ENCODE peak calls at places on chromosomes 13 and 19, in eight cellular contexts. H is heart right ventricle, B is AG09319, F is MM.1S, A is nephron progenitor cell, E is transverse colon, V is upper lobe of left lung, C is A549. D is an unnamed sample.

GRCh38 chr19:17479325-17479791 is 9.0 kb downstream of the SLC27A1 start:
- DNase-seq in H (no peak), E (no peak), B (no peak), V (no peak), F (no peak), C (no peak), A (no peak), D (no peak)

GRCh38 chr19:35851213-35852028 is 883 bp downstream of the NPHS1 start:
- DNase-seq in V (no peak), C (no peak), A (peak), H (no peak), B (no peak), F (no peak), E (no peak), D (no peak)

GRCh38 chr13:25738342-25738771 is 313.5 kb downstream of the SHISA2 start:
- DNase-seq in E (no peak), C (no peak), A (no peak), B (no peak), F (no peak), H (no peak), V (no peak), D (peak)

GRCh38 chr19:40693150-40693788 is 2.8 kb upstream of the NUMBL start:
- DNase-seq in F (no peak), V (no peak), A (no peak), H (no peak), E (no peak), C (no peak), B (no peak), D (no peak)

GRCh38 chr19:18456279-18456678 is 18.3 kb upstream of the ISYNA1 start:
- DNase-seq in A (no peak), V (no peak), H (no peak), F (no peak), C (no peak), E (no peak), B (no peak), D (no peak)

GRCh38 chr19:2451138-2451537 is 5.6 kb downstream of the LMNB2 start:
- DNase-seq in F (no peak), A (no peak), H (no peak), V (no peak), E (no peak), B (no peak), C (no peak), D (no peak)

GRCh38 chr13:37505531-37505930 is 93.0 kb downstream of the POSTN start:
- DNase-seq in V (no peak), H (no peak), C (no peak), F (no peak), E (no peak), B (no peak), A (no peak), D (no peak)

GRCh38 chr13:92103673-92104296 is 705.4 kb downstream of the GPC5 start:
- DNase-seq in E (no peak), C (no peak), F (no peak), V (no peak), H (no peak), B (no peak), A (peak), D (no peak)

GRCh38 chr13:83297591-83298305 is 584.5 kb downstream of the SLITRK1 start:
- DNase-seq in H (no peak), V (no peak), C (no peak), A (no peak), F (no peak), E (no peak), B (no peak), D (no peak)

GRCh38 chr13:58059624-58060023 is 428.1 kb downstream of the PCDH17 start:
- DNase-seq in V (no peak), H (no peak), B (no peak), C (no peak), E (no peak), A (no peak), F (no peak), D (no peak)

GRCh38 chr19:49271080-49271753 is 53.8 kb downstream of the SLC6A16 start:
- DNase-seq in F (no peak), C (no peak), V (no peak), B (no peak), A (no peak), H (no peak), E (no peak), D (no peak)

GRCh38 chr19:10615429-10616023 is 9.8 kb upstream of the SLC44A2 start:
- DNase-seq in H (no peak), V (no peak), C (no peak), A (no peak), F (no peak), B (no peak), E (no peak), D (no peak)

GRCh38 chr13:100588350-100589177 is at the start of gene GGACT:
- DNase-seq in C (peak), H (peak), V (peak), B (peak), F (peak), A (peak), E (peak), D (no peak)

GRCh38 chr13:93776936-93777335 is 550.3 kb downstream of the GPC6 start:
- DNase-seq in A (no peak), B (peak), V (no peak), C (no peak), F (no peak), E (no peak), H (no peak), D (no peak)

GRCh38 chr19:5870986-5871394 is 650 bp upstream of the FUT5 start:
- DNase-seq in V (no peak), E (no peak), H (no peak), B (no peak), A (no peak), C (no peak), F (no peak), D (no peak)

GRCh38 chr19:55913643-55914268 is 18.4 kb downstream of the NLRP13 start:
- DNase-seq in B (no peak), C (no peak), F (no peak), A (no peak), E (no peak), V (no peak), H (no peak), D (no peak)
- TF ChIP-seq CTCF in B (no peak), C (no peak), F (peak), A (no peak), E (peak), V (no peak), H (no peak), D (no peak)

GRCh38 chr13:36088001-36088400 is 43.2 kb downstream of the DCLK1 start:
- DNase-seq in V (no peak), H (no peak), E (no peak), F (no peak), B (no peak), A (no peak), C (no peak), D (peak)

GRCh38 chr13:36089130-36089529 is 42.1 kb downstream of the DCLK1 start:
- DNase-seq in F (no peak), V (no peak), C (no peak), B (no peak), A (no peak), H (no peak), E (no peak), D (no peak)

GRCh38 chr13:36084131-36084530 is 47.1 kb downstream of the DCLK1 start:
- DNase-seq in V (no peak), C (no peak), A (no peak), B (no peak), F (no peak), H (no peak), E (no peak), D (no peak)

GRCh38 chr13:36088463-36088862 is 42.7 kb downstream of the DCLK1 start:
- DNase-seq in V (no peak), F (no peak), B (no peak), E (no peak), H (no peak), C (no peak), A (no peak), D (no peak)

DNA sequence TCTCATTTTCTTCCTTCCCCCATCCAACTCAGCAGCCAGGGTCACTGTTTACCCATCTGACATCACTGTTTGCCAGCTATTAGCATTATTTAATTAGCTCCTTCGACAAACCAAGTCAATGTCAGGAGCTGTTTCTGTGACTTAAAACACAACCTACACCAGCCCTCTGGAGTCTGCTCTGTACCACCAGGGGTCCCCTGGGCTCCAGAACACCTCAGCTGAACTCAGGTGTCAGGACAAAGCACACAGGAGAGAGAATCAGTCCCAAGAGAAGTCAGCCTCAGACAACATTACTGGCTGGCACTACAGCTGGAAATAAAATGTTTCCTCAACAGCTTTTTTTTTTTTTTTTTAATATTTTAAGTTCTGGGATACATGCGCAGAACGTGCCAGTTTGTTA is 45.1 kb downstream of the DCLK1 start:
- DNase-seq in C (no peak), E (no peak), A (no peak), F (no peak), V (no peak), B (no peak), H (no peak), D (no peak)
- TF ChIP-seq CTCF in C (no peak), E (no peak), A (no peak), F (no peak), V (no peak), B (no peak), H (no peak), D (peak)

GRCh38 chr13:75222031-75222430 is 259.9 kb downstream of the TBC1D4 start:
- DNase-seq in H (no peak), F (no peak), B (no peak), C (no peak), A (no peak), E (no peak), V (no peak), D (no peak)

GRCh38 chr13:75223981-75224742 is 257.8 kb downstream of the TBC1D4 start:
- DNase-seq in A (no peak), F (no peak), B (no peak), C (no peak), V (no peak), E (no peak), H (no peak), D (no peak)

GRCh38 chr13:75220238-75220542 is 261.8 kb downstream of the TBC1D4 start:
- DNase-seq in H (no peak), A (peak), F (no peak), C (no peak), E (no peak), B (no peak), V (no peak), D (no peak)

GRCh38 chr13:75217949-75218348 is 264.0 kb downstream of the TBC1D4 start:
- DNase-seq in F (peak), B (peak), C (no peak), V (no peak), H (no peak), E (no peak), A (no peak), D (peak)

GRCh38 chr13:75219479-75220237 is 262.3 kb downstream of the TBC1D4 start:
- DNase-seq in H (peak), C (peak), E (peak), V (peak), F (peak), A (peak), B (peak), D (no peak)
- TF ChIP-seq CTCF in H (peak), C (peak), E (peak), V (peak), F (peak), A (peak), B (peak), D (peak)

GRCh38 chr13:99507054-99507453 is 5.8 kb downstream of the TM9SF2 start:
- DNase-seq in E (no peak), H (no peak), B (no peak), C (no peak), A (no peak), V (no peak), F (no peak), D (no peak)

GRCh38 chr13:99506632-99507031 is 5.4 kb downstream of the TM9SF2 start:
- DNase-seq in B (no peak), H (no peak), A (no peak), C (no peak), E (no peak), V (peak), F (no peak), D (no peak)

GRCh38 chr13:99501952-99502310 is 659 bp downstream of the TM9SF2 start:
- DNase-seq in H (no peak), V (peak), E (peak), F (no peak), B (no peak), C (peak), A (peak), D (no peak)

GRCh38 chr13:99509477-99509876 is 8.2 kb downstream of the TM9SF2 start:
- DNase-seq in F (no peak), B (no peak), A (no peak), C (no peak), H (no peak), E (no peak), V (no peak), D (no peak)

DNA sequence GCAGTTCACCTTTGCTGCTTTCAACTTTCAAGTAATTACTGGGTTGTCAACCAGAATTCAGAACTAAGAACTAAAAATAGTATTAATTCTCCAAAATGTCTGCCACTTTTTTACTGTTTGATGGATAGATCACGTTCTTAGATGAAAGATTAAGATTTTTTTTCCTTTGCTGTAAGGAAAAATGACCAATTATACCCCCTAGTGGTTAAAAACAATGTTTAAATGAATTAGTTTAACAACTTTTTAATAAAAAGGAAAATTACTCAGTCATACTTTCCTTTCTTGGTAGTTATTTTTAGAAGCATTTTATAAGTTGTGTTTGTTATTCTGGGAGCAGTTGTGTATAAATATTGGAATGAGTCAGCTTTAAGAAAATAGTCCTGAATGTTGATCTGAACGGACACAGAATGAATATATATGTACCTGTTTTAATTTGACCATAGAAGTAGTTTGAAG is 4.6 kb downstream of the TM9SF2 start:
- DNase-seq in H (no peak), V (no peak), A (no peak), F (no peak), C (peak), E (no peak), B (no peak), D (no peak)
- TF ChIP-seq CTCF in H (peak), V (no peak), A (peak), F (peak), C (peak), E (peak), B (peak), D (no peak)

GRCh38 chr13:74573654-74574053 is 439.4 kb upstream of the KLF12 start:
- DNase-seq in E (no peak), H (no peak), V (no peak), F (no peak), B (no peak), C (peak), A (peak), D (no peak)

GRCh38 chr13:74575729-74576125 is 441.5 kb upstream of the KLF12 start:
- DNase-seq in E (peak), C (peak), F (peak), A (peak), V (peak), H (peak), B (no peak), D (no peak)

GRCh38 chr13:74576504-74576903 is 442.3 kb upstream of the KLF12 start:
- DNase-seq in H (no peak), E (no peak), B (no peak), A (no peak), V (no peak), C (no peak), F (no peak), D (no peak)

GRCh38 chr13:74571811-74572210 is 437.6 kb upstream of the KLF12 start:
- DNase-seq in A (no peak), V (no peak), F (no peak), C (no peak), E (no peak), B (no peak), H (no peak), D (no peak)

DNA sequence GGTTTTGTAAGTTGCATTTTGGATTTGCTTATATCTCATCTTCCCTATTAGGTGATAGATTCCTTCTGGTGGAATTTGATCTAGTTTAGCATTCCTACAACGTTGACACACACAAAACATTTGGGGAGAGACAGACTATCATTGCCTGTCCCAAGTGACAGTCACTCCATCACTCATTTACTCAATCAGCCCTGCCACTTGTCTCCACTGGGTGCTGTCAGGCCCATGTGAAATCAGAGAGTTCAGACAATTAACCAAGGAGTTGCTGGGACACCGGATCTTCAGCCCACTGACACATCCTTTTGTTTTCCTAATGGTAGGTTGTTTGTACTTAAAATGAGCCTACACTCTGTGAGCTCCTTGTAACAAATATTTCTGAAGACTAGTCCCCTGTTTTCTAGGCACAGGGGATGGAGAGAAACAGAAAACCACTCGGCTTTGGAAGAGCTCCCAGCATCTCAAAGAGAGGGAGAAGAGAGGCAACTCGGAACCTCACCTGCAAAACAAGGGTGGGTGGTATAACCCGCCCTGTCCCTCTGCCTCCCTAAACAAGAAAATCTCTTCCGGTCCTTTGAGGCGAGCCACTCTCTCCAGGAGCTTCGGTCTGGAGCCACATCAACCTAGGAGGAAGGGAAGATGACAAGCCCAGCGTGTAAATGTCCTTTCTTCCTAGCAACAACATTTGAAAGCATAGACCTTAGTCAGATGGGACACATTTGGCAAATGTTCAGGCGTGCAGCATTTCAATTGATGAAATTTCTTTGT is 440.9 kb upstream of the KLF12 start:
- DNase-seq in E (no peak), C (no peak), F (no peak), V (no peak), B (no peak), H (no peak), A (no peak), D (no peak)
- TF ChIP-seq CTCF in E (no peak), C (no peak), F (no peak), V (no peak), B (no peak), H (no peak), A (no peak), D (peak)

GRCh38 chr13:51221674-51222509 is at the start of gene FAM124A:
- DNase-seq in B (no peak), C (peak), H (peak), E (peak), A (peak), V (peak), F (peak), D (no peak)
- TF ChIP-seq CTCF in B (peak), C (peak), H (peak), E (peak), A (no peak), V (peak), F (no peak), D (no peak)

D was measured in kidney epithelial cell.